ENCODE peak calls at places on chromosomes 4 and X, in seven cellular contexts. X is putamen, M is A172, Z is HFF-Myc, C is globus pallidus, Q is thoracic aorta, L is kidney tubule cell. R is an unnamed sample.

GRCh38 chr4:84917087-84917821 is 49.2 kb downstream of the WDFY3 start:
- DNase-seq in Q (no peak), C (peak), Z (no peak), X (peak), L (no peak), M (no peak), R (no peak)

GRCh38 chr4:72326692-72327632 is 242.1 kb downstream of the ADAMTS3 start:
- DNase-seq in M (peak), X (no peak), Z (no peak), C (no peak), L (peak), Q (no peak), R (peak)

GRCh38 chr4:152643153-152644035 is 36.4 kb downstream of the TMEM154 start:
- DNase-seq in C (peak), Z (no peak), X (no peak), Q (no peak), L (no peak), M (no peak), R (no peak)

GRCh38 chr4:137467537-137467936 is 64.8 kb downstream of the PCDH18 start:
- DNase-seq in L (no peak), C (no peak), M (no peak), Q (no peak), X (no peak), Z (no peak), R (no peak)

GRCh38 chrX:129833153-129834004 is 10.3 kb downstream of the ZDHHC9 start:
- DNase-seq in C (peak), X (peak), Z (no peak), L (peak), Q (no peak), M (no peak), R (peak)

GRCh38 chr4:186946682-186947294 is 223.1 kb upstream of the FAT1 start:
- DNase-seq in C (no peak), M (peak), Q (no peak), Z (no peak), X (no peak), L (peak), R (no peak)

GRCh38 chrX:100648601-100649417 is 4.8 kb downstream of the SRPX2 start:
- DNase-seq in Z (peak), M (no peak), L (peak), C (no peak), Q (no peak), X (no peak), R (no peak)

GRCh38 chr4:102988429-102989020 is 31.0 kb downstream of the SLC9B1 start:
- DNase-seq in M (no peak), X (no peak), Q (no peak), Z (no peak), L (no peak), C (no peak), R (no peak)

GRCh38 chr4:85898236-85898635 is 423.3 kb downstream of the ARHGAP24 start:
- DNase-seq in X (no peak), Z (no peak), L (peak), C (no peak), M (no peak), Q (no peak), R (no peak)